ENCODE peak calls at places on chromosomes 11 and 22, in ten cellular contexts. Z is IMR-90, V is breast epithelium, X is transverse colon, R is A549, C is uterus, O is adrenal gland, E is heart left ventricle, M is GM12891, H is K562. P is an unnamed sample.

GRCh38 chr22:44697423-44698179 is 4.4 kb upstream of the PRR5 start:
- DNase-seq in Z (peak), V (peak), X (peak), R (peak), C (peak), O (peak), E (peak), M (peak), H (peak), P (peak)

GRCh38 chr11:86116386-86116726 is 47.5 kb upstream of the PICALM start:
- DNase-seq in Z (peak), V (no peak), X (no peak), R (peak), C (no peak), O (no peak), E (no peak), M (peak), H (no peak), P (no peak)

GRCh38 chr11:117180661-117181585 is 2.4 kb downstream of the SIDT2 start:
- DNase-seq in Z (peak), V (peak), X (peak), R (peak), C (peak), O (peak), E (peak), M (peak), H (peak), P (peak)

GRCh38 chr22:39244073-39244495 is 698 bp downstream of the PDGFB start:
- DNase-seq in Z (no peak), V (no peak), X (no peak), R (no peak), C (no peak), O (no peak), E (no peak), M (no peak), H (peak), P (no peak)

GRCh38 chr11:13073119-13073981 is 64.2 kb downstream of the RASSF10 start:
- DNase-seq in Z (peak), V (no peak), X (no peak), R (peak), C (no peak), O (no peak), E (no peak), M (no peak), H (no peak), P (no peak)

GRCh38 chr22:30868663-30869385 is 99.8 kb downstream of the MORC2 start:
- DNase-seq in Z (peak), V (no peak), X (peak), R (no peak), C (no peak), O (peak), E (peak), M (peak), H (peak), P (no peak)

GRCh38 chr11:104390696-104391095 is 226.7 kb upstream of the PDGFD start:
- DNase-seq in Z (peak), V (no peak), X (no peak), R (no peak), C (no peak), O (no peak), E (no peak), M (no peak), H (no peak), P (no peak)

GRCh38 chr11:44694443-44694842 is 32.3 kb upstream of the TSPAN18 start:
- DNase-seq in Z (no peak), V (no peak), X (no peak), R (no peak), C (no peak), O (no peak), E (no peak), M (no peak), H (no peak), P (no peak)

GRCh38 chr11:69636512-69636866 is 4.5 kb upstream of the CCND1 start:
- DNase-seq in Z (peak), V (no peak), X (peak), R (peak), C (no peak), O (peak), E (peak), M (no peak), H (no peak), P (peak)

GRCh38 chr11:85685131-85685819 is 720 bp downstream of the CCDC89 start:
- DNase-seq in Z (peak), V (no peak), X (no peak), R (no peak), C (peak), O (no peak), E (peak), M (no peak), H (no peak), P (no peak)

GRCh38 chr11:72208281-72208680 is 8.3 kb upstream of the FOLR2 start:
- DNase-seq in Z (no peak), V (no peak), X (no peak), R (no peak), C (no peak), O (no peak), E (peak), M (no peak), H (no peak), P (no peak)

GRCh38 chr11:35662649-35663407 is at the start of gene TRIM44:
- DNase-seq in Z (peak), V (peak), X (peak), R (peak), C (peak), O (peak), E (peak), M (peak), H (peak), P (peak)
- TF ChIP-seq POLR2A in Z (peak), V (no peak), X (peak), R (peak), C (no peak), O (peak), E (no peak), M (peak), H (peak), P (no peak)

GRCh38 chr11:33700425-33701271 is at the start of gene C11orf91:
- DNase-seq in Z (peak), V (peak), X (peak), R (peak), C (peak), O (peak), E (peak), M (peak), H (peak), P (peak)
- TF ChIP-seq POLR2A in Z (peak), V (no peak), X (peak), R (peak), C (peak), O (peak), E (no peak), M (no peak), H (no peak), P (no peak)

DNA sequence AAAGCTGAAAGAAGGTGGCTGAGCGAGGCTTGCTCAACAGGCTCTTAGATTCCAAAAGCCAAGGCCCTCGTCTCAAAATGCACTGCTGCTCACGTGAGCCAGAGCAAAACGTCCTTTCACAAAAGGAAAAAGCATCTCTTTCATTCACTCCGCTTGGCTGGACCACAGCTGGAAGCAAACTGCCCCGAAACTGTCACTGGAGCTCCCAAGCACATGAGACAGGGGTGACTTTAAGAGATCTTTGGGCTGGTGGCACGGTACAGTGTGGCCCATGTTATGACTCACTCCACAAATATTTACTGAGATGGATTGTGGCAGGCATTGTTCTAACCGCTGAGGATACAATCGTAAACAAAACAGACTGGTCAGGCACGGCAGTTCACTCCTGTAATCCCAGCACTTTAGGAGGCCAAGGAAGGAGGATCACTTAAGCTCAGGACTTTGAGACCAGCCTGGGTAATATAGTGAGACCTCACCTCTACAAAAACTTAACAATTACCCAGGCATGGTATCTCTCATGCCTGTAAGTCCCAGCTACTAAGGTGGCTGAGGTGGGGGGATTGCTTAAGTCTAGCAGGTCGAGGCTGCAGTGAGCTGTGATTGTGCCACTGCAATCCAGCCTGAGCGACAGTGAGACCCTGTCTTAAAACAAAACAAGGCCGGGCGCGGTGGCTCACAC is 3.6 kb downstream of the PLA2G6 start:
- DNase-seq in Z (peak), V (peak), X (peak), R (peak), C (peak), O (peak), E (no peak), M (no peak), H (no peak), P (peak)
- TF ChIP-seq POLR2A in Z (no peak), V (no peak), X (no peak), R (no peak), C (no peak), O (peak), E (no peak), M (no peak), H (no peak), P (peak)

GRCh38 chr11:22808559-22809197 is 20.9 kb downstream of the SVIP start:
- DNase-seq in Z (no peak), V (no peak), X (no peak), R (no peak), C (no peak), O (no peak), E (peak), M (no peak), H (no peak), P (no peak)
- TF ChIP-seq POLR2A in Z (no peak), V (no peak), X (no peak), R (no peak), C (no peak), O (no peak), E (no peak), M (no peak), H (no peak), P (no peak)

P was measured in erythroblast.